ENCODE peak calls at places on chromosomes 7 and 10, in eight cellular contexts. S, I, R, D, Y, B, O and A are unnamed samples.

GRCh38 chr7:27173412-27174076 is 576 bp downstream of the HOXA10 start:
- DNase-seq in S (peak; percentile 44), I (no peak), R (no peak), D (no peak), Y (no peak), B (no peak), O (peak; percentile 33), A (peak; percentile 73)

GRCh38 chr7:139451638-139452037 is 31.8 kb downstream of the KLRG2 start:
- DNase-seq in S (no peak), I (no peak), R (no peak), D (no peak), Y (peak; percentile 28), B (peak; percentile 49), O (no peak), A (no peak)

GRCh38 chr7:46764100-46764941 is 817.6 kb downstream of the TNS3 start:
- DNase-seq in S (peak; percentile 76), I (peak; percentile 76), R (no peak), D (no peak), Y (peak; percentile 98), B (peak; percentile 97), O (no peak), A (peak; percentile 90)

GRCh38 chr7:127415060-127415742 is 22.7 kb upstream of the ZNF800 start:
- DNase-seq in S (no peak), I (no peak), R (no peak), D (no peak), Y (no peak), B (no peak), O (no peak), A (no peak)

GRCh38 chr7:106583133-106583532 is 77.8 kb downstream of the CCDC71L start:
- DNase-seq in S (peak; percentile 51), I (no peak), R (no peak), D (no peak), Y (peak; percentile 24), B (no peak), O (no peak), A (no peak)

GRCh38 chr10:130230611-130231010 is 94.4 kb downstream of the GLRX3 start:
- DNase-seq in S (no peak), I (no peak), R (no peak), D (no peak), Y (no peak), B (no peak), O (no peak), A (no peak)

GRCh38 chr10:121270906-121271305 is 327.3 kb downstream of the FGFR2 start:
- DNase-seq in S (no peak), I (no peak), R (no peak), D (no peak), Y (no peak), B (no peak), O (no peak), A (no peak)

GRCh38 chr7:41336455-41336952 is 366.4 kb downstream of the INHBA start:
- DNase-seq in S (no peak), I (no peak), R (no peak), D (no peak), Y (no peak), B (no peak), O (no peak), A (no peak)

GRCh38 chr10:127679642-127680255 is 57.2 kb upstream of the FOXI2 start:
- DNase-seq in S (no peak), I (no peak), R (no peak), D (no peak), Y (no peak), B (no peak), O (no peak), A (no peak)

GRCh38 chr7:108973075-108973474 is 403.4 kb downstream of the DNAJB9 start:
- DNase-seq in S (no peak), I (no peak), R (no peak), D (no peak), Y (peak; percentile 1), B (peak; percentile 10), O (no peak), A (no peak)

GRCh38 chr7:157004839-157005455 is 5.5 kb downstream of the MNX1 start:
- DNase-seq in S (no peak), I (no peak), R (no peak), D (no peak), Y (no peak), B (no peak), O (no peak), A (no peak)

GRCh38 chr10:61195219-61195618 is 251.2 kb upstream of the RHOBTB1 start:
- DNase-seq in S (no peak), I (no peak), R (no peak), D (no peak), Y (no peak), B (no peak), O (no peak), A (no peak)

GRCh38 chr7:117808910-117809705 is 64.1 kb downstream of the CTTNBP2 start:
- DNase-seq in S (no peak), I (no peak), R (no peak), D (no peak), Y (peak; percentile 74), B (no peak), O (no peak), A (no peak)

GRCh38 chr10:25405871-25406270 is 231.1 kb downstream of the GPR158 start:
- DNase-seq in S (no peak), I (no peak), R (no peak), D (no peak), Y (peak; percentile 32), B (peak; percentile 38), O (no peak), A (no peak)

GRCh38 chr10:104862-105565 is 30.2 kb upstream of the ZMYND11 start:
- DNase-seq in S (no peak), I (no peak), R (no peak), D (no peak), Y (no peak), B (no peak), O (no peak), A (no peak)

GRCh38 chr10:100847440-100847839 is 65.3 kb upstream of the SLF2 start:
- DNase-seq in S (no peak), I (no peak), R (no peak), D (no peak), Y (no peak), B (peak; percentile 83), O (no peak), A (no peak)

GRCh38 chr10:91226093-91226492 is 5.6 kb downstream of the PCGF5 start:
- DNase-seq in S (no peak), I (no peak), R (no peak), D (no peak), Y (no peak), B (no peak), O (no peak), A (no peak)

GRCh38 chr10:89003344-89003743 is 12.7 kb downstream of the FAS start:
- DNase-seq in S (no peak), I (no peak), R (no peak), D (no peak), Y (no peak), B (no peak), O (no peak), A (no peak)

GRCh38 chr10:43689007-43689491 is 40.4 kb upstream of the ZNF32 start:
- DNase-seq in S (no peak), I (no peak), R (no peak), D (no peak), Y (no peak), B (no peak), O (no peak), A (no peak)

GRCh38 chr7:24767878-24768569 is 10.8 kb upstream of the GSDME start:
- DNase-seq in S (no peak), I (no peak), R (no peak), D (no peak), Y (no peak), B (no peak), O (no peak), A (no peak)

GRCh38 chr10:68599754-68600040 is 39.6 kb downstream of the TET1 start:
- DNase-seq in S (no peak), I (no peak), R (no peak), D (no peak), Y (no peak), B (no peak), O (no peak), A (no peak)

GRCh38 chr10:125023269-125023668 is 81.3 kb downstream of the ZRANB1 start:
- DNase-seq in S (no peak), I (peak; percentile 40), R (no peak), D (no peak), Y (no peak), B (no peak), O (no peak), A (no peak)

GRCh38 chr7:17599733-17600685 is 301.6 kb downstream of the AHR start:
- DNase-seq in S (peak; percentile 82), I (no peak), R (no peak), D (no peak), Y (peak; percentile 95), B (peak; percentile 97), O (no peak), A (peak; percentile 68)

GRCh38 chr7:80881361-80881760 is 37.5 kb downstream of the SEMA3C start:
- DNase-seq in S (no peak), I (no peak), R (no peak), D (no peak), Y (no peak), B (no peak), O (no peak), A (no peak)